ENCODE peak calls at places on chromosome 14, in seven cellular contexts. H is progenitor cell of endocrine pancreas, Z is dorsolateral prefrontal cortex, F is pancreas, N is MCF 10A, I is AG04450, J is lung. U is an unnamed sample.
A peak's percentile ranks its signal among the peaks of the same experiment; 100 is the strongest.

GRCh38 chr14:105647784-105648608 is 121.6 kb downstream of the TMEM121 start:
- DNase-seq in Z (no peak), I (no peak), J (no peak), N (no peak), F (no peak), H (no peak), U (no peak)

GRCh38 chr14:20400965-20401593 is 12.2 kb downstream of the TEP1 start:
- DNase-seq in H (no peak), N (peak; percentile 84), I (no peak), Z (no peak), J (no peak), F (no peak), U (no peak)

GRCh38 chr14:93173943-93174395 is 10.7 kb downstream of the MOAP1 start:
- DNase-seq in J (no peak), F (no peak), H (no peak), Z (no peak), N (no peak), I (no peak), U (no peak)

GRCh38 chr14:56666716-56667115 is 87.1 kb downstream of the TMEM260 start:
- DNase-seq in H (no peak), Z (no peak), F (no peak), N (peak; percentile 38), I (no peak), J (no peak), U (no peak)

GRCh38 chr14:68782091-68782981 is 10.5 kb downstream of the ZFP36L1 start:
- DNase-seq in F (no peak), I (no peak), J (no peak), N (no peak), H (no peak), Z (no peak), U (no peak)

GRCh38 chr14:73209943-73210342 is 27.4 kb upstream of the PAPLN start:
- DNase-seq in H (no peak), N (peak; percentile 57), Z (no peak), J (no peak), F (no peak), I (no peak), U (no peak)

GRCh38 chr14:73787760-73788508 is 63.7 kb upstream of the PTGR2 start:
- DNase-seq in N (peak; percentile 52), Z (no peak), J (no peak), H (no peak), I (no peak), F (no peak), U (no peak)

GRCh38 chr14:96581902-96582640 is 79.9 kb downstream of the PAPOLA start:
- DNase-seq in N (peak; percentile 25), I (no peak), J (no peak), H (no peak), F (no peak), Z (no peak), U (no peak)

GRCh38 chr14:104882325-104882973 is 17.4 kb downstream of the CEP170B start:
- DNase-seq in J (peak; percentile 61), N (peak; percentile 66), H (no peak), Z (no peak), F (no peak), I (no peak), U (peak; percentile 79)

DNA sequence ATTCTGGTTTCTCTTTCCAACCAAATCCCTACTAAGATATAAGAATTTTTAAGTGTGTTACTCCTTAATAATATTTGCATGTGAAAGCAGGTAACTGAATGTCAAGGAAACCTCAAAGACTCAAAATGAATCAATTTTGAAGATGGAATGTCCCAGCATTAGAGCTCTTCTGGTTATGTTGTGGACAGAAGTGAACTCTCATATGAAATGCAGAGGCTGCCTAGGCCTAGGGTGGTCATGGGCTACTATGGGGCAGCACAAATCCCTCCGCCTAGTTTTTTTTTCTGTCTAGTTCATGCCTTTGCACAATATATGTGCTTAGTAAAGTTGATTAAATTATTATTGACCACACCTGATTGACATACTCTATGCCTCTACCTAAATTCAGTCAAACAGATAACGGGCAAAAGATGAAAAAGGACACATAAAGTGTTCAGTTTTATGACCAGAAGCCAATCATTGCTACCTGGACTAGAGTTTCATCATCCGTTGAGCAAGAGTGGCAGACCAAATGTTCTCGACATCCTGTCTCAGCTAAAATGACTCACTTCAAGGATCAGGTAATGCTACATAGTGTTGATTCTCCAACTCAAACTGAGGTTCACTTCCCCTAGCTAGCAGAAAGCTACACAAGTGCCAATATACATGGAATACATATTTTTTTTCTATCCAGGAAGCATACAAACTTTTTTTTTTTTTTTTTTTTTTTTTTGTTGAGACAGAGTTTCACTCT is 1211.4 kb downstream of the VRK1 start:
- DNase-seq in F (no peak), N (peak; percentile 83), I (no peak), H (no peak), Z (no peak), J (no peak), U (no peak)
- TF ChIP-seq CTCF in F (no peak), N (no peak), I (no peak), H (no peak), Z (no peak), J (no peak), U (no peak)

DNA sequence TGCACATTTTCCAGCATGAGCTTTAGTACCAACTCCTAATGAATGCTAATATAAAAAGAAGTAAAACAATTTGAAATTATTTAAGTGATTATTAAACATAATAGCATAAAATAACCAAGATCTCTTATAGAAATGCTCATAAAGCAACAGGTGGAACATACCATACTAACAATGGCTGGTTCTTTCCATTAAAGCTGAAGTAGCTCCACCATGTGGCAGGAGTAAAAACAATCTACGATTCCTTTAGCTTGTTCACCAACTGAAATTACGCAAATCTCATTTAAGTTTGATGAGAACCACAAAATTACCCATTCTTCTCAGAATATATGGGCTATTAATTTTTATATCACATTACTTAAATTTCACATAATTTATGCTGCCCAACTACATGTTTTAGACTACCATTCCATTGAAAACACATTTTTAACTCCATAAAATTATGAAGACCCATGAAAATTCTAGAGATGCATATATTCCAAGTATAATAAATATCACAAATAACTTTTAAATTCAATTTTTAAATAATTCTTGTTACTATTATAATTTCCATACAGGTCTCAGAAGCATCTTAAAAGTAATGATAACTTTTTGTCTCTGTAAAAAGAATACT is 213.6 kb downstream of the DAD1 start:
- DNase-seq in J (no peak), I (peak; percentile 39), Z (no peak), H (no peak), F (no peak), N (peak; percentile 63), U (no peak)
- TF ChIP-seq CTCF in J (peak; percentile 6), I (peak; percentile 74), Z (peak; percentile 91), H (peak; percentile 85), F (no peak), N (peak; percentile 69), U (peak; percentile 61)

DNA sequence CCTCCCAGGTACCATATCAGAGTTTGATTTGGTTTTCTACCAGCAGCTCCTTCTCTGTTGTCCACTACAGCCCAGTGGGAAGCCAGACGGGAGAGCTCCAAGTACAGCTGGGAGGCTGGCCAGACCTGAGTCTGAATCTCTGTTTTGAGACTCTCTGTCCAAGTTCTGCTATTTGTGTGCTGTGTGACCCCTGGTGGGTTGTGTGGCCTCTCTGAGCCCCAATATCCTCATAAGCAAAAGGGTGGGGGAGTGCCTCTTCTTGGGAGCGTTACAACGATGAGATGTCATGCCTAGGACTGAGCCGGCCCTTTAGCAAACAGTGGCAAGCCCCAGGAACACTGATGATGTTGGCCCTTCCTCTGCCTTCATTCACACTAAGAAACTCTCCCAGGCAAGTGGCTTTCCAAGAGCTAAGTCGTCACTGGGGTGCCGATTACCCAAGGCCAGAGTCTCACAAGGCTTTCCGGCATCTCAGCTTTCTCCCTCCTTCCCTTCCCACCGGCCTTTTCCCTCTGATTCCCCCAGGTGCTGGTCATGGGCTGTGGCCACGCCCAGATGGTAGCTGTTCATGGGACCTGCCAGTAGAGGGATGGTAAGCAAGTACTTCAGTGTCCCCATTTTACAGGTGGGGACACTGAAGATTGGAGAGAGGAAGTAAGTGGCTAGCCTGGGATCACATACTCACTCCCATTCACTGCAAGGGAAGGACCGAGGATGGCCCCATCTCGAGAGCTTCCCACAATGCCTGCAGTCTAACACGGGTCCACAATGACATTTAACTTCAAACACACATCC is 47.7 kb downstream of the BCL11B start:
- DNase-seq in Z (no peak), F (no peak), H (no peak), N (no peak), J (no peak), I (no peak), U (no peak)
- TF ChIP-seq CTCF in Z (no peak), F (no peak), H (no peak), N (no peak), J (no peak), I (no peak), U (no peak)

DNA sequence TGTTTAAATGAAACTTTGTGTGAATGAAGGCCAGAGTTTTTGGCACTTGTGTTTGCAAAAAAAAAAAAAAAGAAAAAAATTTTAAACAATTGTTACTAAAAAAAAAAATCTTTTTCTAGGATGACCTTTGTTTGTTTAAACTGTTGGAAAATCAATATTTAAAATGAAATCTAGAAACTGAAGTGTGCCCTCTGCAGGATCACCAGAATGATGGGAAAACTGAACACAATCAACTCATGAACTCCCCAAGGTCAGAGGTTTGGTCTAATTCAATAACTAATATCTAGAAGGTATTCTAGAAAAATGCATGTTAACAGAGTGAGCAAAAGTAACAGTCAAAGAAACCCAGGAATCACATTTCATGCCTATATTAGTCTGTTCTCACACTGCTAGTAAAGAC is 448.9 kb downstream of the FLRT2 start:
- DNase-seq in H (no peak), N (no peak), Z (no peak), I (no peak), F (no peak), J (no peak), U (no peak)
- TF ChIP-seq CTCF in H (peak; percentile 27), N (no peak), Z (peak; percentile 54), I (no peak), F (no peak), J (no peak), U (no peak)

GRCh38 chr14:49861923-49862673 is 9.5 kb upstream of the NEMF start:
- DNase-seq in J (peak; percentile 88), F (peak; percentile 63), Z (peak; percentile 78), N (peak; percentile 81), H (peak; percentile 72), I (peak; percentile 84), U (no peak)
- TF ChIP-seq CTCF in J (peak; percentile 100), F (peak; percentile 100), Z (peak; percentile 93), N (peak; percentile 100), H (peak; percentile 100), I (peak; percentile 100), U (peak; percentile 100)

U was measured in D721Med.